ENCODE peak calls at places on chromosomes 4 and X, in seven cellular contexts. Y is T-helper 17 cell, T is ELR, Z is nephron progenitor cell, B is C1 segment of cervical spinal cord, J is cardiac fibroblast, H is IMR-90. N is an unnamed sample.

GRCh38 chr4:15544196-15544730 is 74.6 kb downstream of the CC2D2A start:
- DNase-seq in Y (no peak), T (no peak), Z (no peak), B (no peak), J (no peak), H (no peak), N (no peak)

GRCh38 chr4:107317596-107317995 is 281.5 kb upstream of the DKK2 start:
- DNase-seq in Y (no peak), T (no peak), Z (no peak), B (no peak), J (no peak), H (no peak), N (peak)

GRCh38 chr4:16758206-16758605 is 140.2 kb downstream of the LDB2 start:
- DNase-seq in Y (no peak), T (no peak), Z (no peak), B (no peak), J (no peak), H (no peak), N (no peak)

GRCh38 chr4:24582235-24582863 is 2.0 kb downstream of the DHX15 start:
- DNase-seq in Y (no peak), T (peak), Z (no peak), B (no peak), J (no peak), H (no peak), N (peak)

GRCh38 chr4:80413096-80413495 is 77.6 kb downstream of the CFAP299 start:
- DNase-seq in Y (no peak), T (no peak), Z (no peak), B (no peak), J (no peak), H (no peak), N (no peak)

GRCh38 chrX:22247169-22247568 is 25.5 kb upstream of the CBLL2 start:
- DNase-seq in Y (no peak), T (peak), Z (no peak), B (no peak), J (peak), H (peak), N (no peak)

GRCh38 chrX:111652719-111653118 is 28.3 kb upstream of the ALG13 start:
- DNase-seq in Y (no peak), T (no peak), Z (no peak), B (no peak), J (no peak), H (no peak), N (no peak)

GRCh38 chr4:147195386-147195785 is 249.7 kb upstream of the TTC29 start:
- DNase-seq in Y (no peak), T (no peak), Z (no peak), B (no peak), J (peak), H (peak), N (no peak)

GRCh38 chrX:72107320-72107719 is 24.4 kb downstream of the RTL5 start:
- DNase-seq in Y (peak), T (peak), Z (no peak), B (no peak), J (peak), H (peak), N (peak)

GRCh38 chr4:184114431-184114830 is 103.2 kb downstream of the ENPP6 start:
- DNase-seq in Y (no peak), T (no peak), Z (no peak), B (no peak), J (no peak), H (no peak), N (no peak)

GRCh38 chr4:176845636-176846035 is 52.9 kb upstream of the VEGFC start:
- DNase-seq in Y (no peak), T (peak), Z (no peak), B (no peak), J (no peak), H (no peak), N (no peak)